ENCODE peak calls at places on chromosomes 4 and X, in ten cellular contexts. One of them, this sample, is unnamed.

GRCh38 chr4:141905751-141906150 is 269.4 kb downstream of the IL15 start:
- ATAC-seq in left lung: no peak
- ATAC-seq in activated CD8-positive, alpha-beta memory T cell treated with anti-CD3 and anti-CD28 coated beads, Interleukin-2, amount 10 ng/mL, durations not matched to agents 7 days and 5 days: no peak
- ATAC-seq in activated CD8-positive, alpha-beta T cell treated with anti-CD3 and anti-CD28 coated beads for 36 hours: no peak
- ATAC-seq in body of pancreas: no peak
- ATAC-seq in sciatic nerve: no peak
- ATAC-seq in PC-3: peak
- ATAC-seq in foreskin keratinocyte: no peak
- ATAC-seq in left colon: no peak
- ATAC-seq in HepG2: no peak
- ATAC-seq in this sample: no peak

GRCh38 chr4:163600731-163601130 is 106.2 kb downstream of the TMA16 start:
- ATAC-seq in activated CD8-positive, alpha-beta memory T cell treated with anti-CD3 and anti-CD28 coated beads, Interleukin-2, amount 10 ng/mL, durations not matched to agents 7 days and 5 days: no peak
- ATAC-seq in left colon: no peak
- ATAC-seq in activated CD8-positive, alpha-beta T cell treated with anti-CD3 and anti-CD28 coated beads for 36 hours: no peak
- ATAC-seq in foreskin keratinocyte: no peak
- ATAC-seq in left lung: no peak
- ATAC-seq in body of pancreas: no peak
- ATAC-seq in sciatic nerve: no peak
- ATAC-seq in PC-3: no peak
- ATAC-seq in HepG2: no peak
- ATAC-seq in this sample: no peak

GRCh38 chrX:106451933-106452332 is 159.8 kb upstream of the RADX start:
- ATAC-seq in body of pancreas: no peak
- ATAC-seq in foreskin keratinocyte: no peak
- ATAC-seq in left lung: no peak
- ATAC-seq in PC-3: no peak
- ATAC-seq in sciatic nerve: no peak
- ATAC-seq in left colon: no peak
- ATAC-seq in activated CD8-positive, alpha-beta memory T cell treated with anti-CD3 and anti-CD28 coated beads, Interleukin-2, amount 10 ng/mL, durations not matched to agents 7 days and 5 days: no peak
- ATAC-seq in HepG2: no peak
- ATAC-seq in activated CD8-positive, alpha-beta T cell treated with anti-CD3 and anti-CD28 coated beads for 36 hours: peak
- ATAC-seq in this sample: peak

GRCh38 chrX:49177873-49178480 is 6.3 kb downstream of the PLP2 start:
- ATAC-seq in left colon: no peak
- ATAC-seq in foreskin keratinocyte: no peak
- ATAC-seq in body of pancreas: no peak
- ATAC-seq in left lung: no peak
- ATAC-seq in activated CD8-positive, alpha-beta memory T cell treated with anti-CD3 and anti-CD28 coated beads, Interleukin-2, amount 10 ng/mL, durations not matched to agents 7 days and 5 days: no peak
- ATAC-seq in sciatic nerve: no peak
- ATAC-seq in activated CD8-positive, alpha-beta T cell treated with anti-CD3 and anti-CD28 coated beads for 36 hours: no peak
- ATAC-seq in HepG2: no peak
- ATAC-seq in PC-3: no peak
- ATAC-seq in this sample: no peak

GRCh38 chr4:92497141-92497540 is 193.4 kb downstream of the GRID2 start:
- ATAC-seq in body of pancreas: no peak
- ATAC-seq in activated CD8-positive, alpha-beta T cell treated with anti-CD3 and anti-CD28 coated beads for 36 hours: no peak
- ATAC-seq in HepG2: no peak
- ATAC-seq in sciatic nerve: no peak
- ATAC-seq in foreskin keratinocyte: no peak
- ATAC-seq in activated CD8-positive, alpha-beta memory T cell treated with anti-CD3 and anti-CD28 coated beads, Interleukin-2, amount 10 ng/mL, durations not matched to agents 7 days and 5 days: no peak
- ATAC-seq in left lung: no peak
- ATAC-seq in left colon: no peak
- ATAC-seq in PC-3: no peak
- ATAC-seq in this sample: no peak

GRCh38 chr4:38832624-38833528 is 23.7 kb downstream of the TLR6 start:
- ATAC-seq in body of pancreas: no peak
- ATAC-seq in foreskin keratinocyte: peak
- ATAC-seq in HepG2: peak
- ATAC-seq in left colon: no peak
- ATAC-seq in sciatic nerve: no peak
- ATAC-seq in PC-3: no peak
- ATAC-seq in activated CD8-positive, alpha-beta T cell treated with anti-CD3 and anti-CD28 coated beads for 36 hours: no peak
- ATAC-seq in activated CD8-positive, alpha-beta memory T cell treated with anti-CD3 and anti-CD28 coated beads, Interleukin-2, amount 10 ng/mL, durations not matched to agents 7 days and 5 days: no peak
- ATAC-seq in left lung: no peak
- ATAC-seq in this sample: no peak

GRCh38 chr4:80043534-80043933 is 29.5 kb downstream of the ANTXR2 start:
- ATAC-seq in activated CD8-positive, alpha-beta memory T cell treated with anti-CD3 and anti-CD28 coated beads, Interleukin-2, amount 10 ng/mL, durations not matched to agents 7 days and 5 days: no peak
- ATAC-seq in PC-3: no peak
- ATAC-seq in left colon: no peak
- ATAC-seq in foreskin keratinocyte: no peak
- ATAC-seq in activated CD8-positive, alpha-beta T cell treated with anti-CD3 and anti-CD28 coated beads for 36 hours: no peak
- ATAC-seq in left lung: no peak
- ATAC-seq in body of pancreas: no peak
- ATAC-seq in HepG2: no peak
- ATAC-seq in sciatic nerve: peak
- ATAC-seq in this sample: no peak

GRCh38 chr4:38003102-38003501 is 42.9 kb downstream of the PTTG2 start:
- ATAC-seq in foreskin keratinocyte: no peak
- ATAC-seq in activated CD8-positive, alpha-beta memory T cell treated with anti-CD3 and anti-CD28 coated beads, Interleukin-2, amount 10 ng/mL, durations not matched to agents 7 days and 5 days: no peak
- ATAC-seq in left colon: no peak
- ATAC-seq in activated CD8-positive, alpha-beta T cell treated with anti-CD3 and anti-CD28 coated beads for 36 hours: peak
- ATAC-seq in sciatic nerve: no peak
- ATAC-seq in PC-3: no peak
- ATAC-seq in HepG2: no peak
- ATAC-seq in body of pancreas: no peak
- ATAC-seq in left lung: no peak
- ATAC-seq in this sample: no peak

GRCh38 chr4:142009751-142010150 is 373.4 kb downstream of the IL15 start:
- ATAC-seq in activated CD8-positive, alpha-beta T cell treated with anti-CD3 and anti-CD28 coated beads for 36 hours: no peak
- ATAC-seq in foreskin keratinocyte: no peak
- ATAC-seq in left colon: no peak
- ATAC-seq in HepG2: no peak
- ATAC-seq in sciatic nerve: no peak
- ATAC-seq in activated CD8-positive, alpha-beta memory T cell treated with anti-CD3 and anti-CD28 coated beads, Interleukin-2, amount 10 ng/mL, durations not matched to agents 7 days and 5 days: no peak
- ATAC-seq in body of pancreas: no peak
- ATAC-seq in left lung: no peak
- ATAC-seq in PC-3: no peak
- ATAC-seq in this sample: no peak

GRCh38 chrX:74383611-74384010 is 37.7 kb upstream of the SLC16A2 start:
- ATAC-seq in body of pancreas: no peak
- ATAC-seq in left colon: peak
- ATAC-seq in sciatic nerve: peak
- ATAC-seq in left lung: peak
- ATAC-seq in PC-3: peak
- ATAC-seq in HepG2: peak
- ATAC-seq in activated CD8-positive, alpha-beta memory T cell treated with anti-CD3 and anti-CD28 coated beads, Interleukin-2, amount 10 ng/mL, durations not matched to agents 7 days and 5 days: peak
- ATAC-seq in foreskin keratinocyte: peak
- ATAC-seq in activated CD8-positive, alpha-beta T cell treated with anti-CD3 and anti-CD28 coated beads for 36 hours: peak
- ATAC-seq in this sample: peak

GRCh38 chr4:157897971-157898370 is 274.9 kb downstream of the GASK1B start:
- ATAC-seq in body of pancreas: no peak
- ATAC-seq in left lung: no peak
- ATAC-seq in activated CD8-positive, alpha-beta memory T cell treated with anti-CD3 and anti-CD28 coated beads, Interleukin-2, amount 10 ng/mL, durations not matched to agents 7 days and 5 days: no peak
- ATAC-seq in foreskin keratinocyte: no peak
- ATAC-seq in left colon: no peak
- ATAC-seq in sciatic nerve: no peak
- ATAC-seq in HepG2: no peak
- ATAC-seq in activated CD8-positive, alpha-beta T cell treated with anti-CD3 and anti-CD28 coated beads for 36 hours: no peak
- ATAC-seq in PC-3: no peak
- ATAC-seq in this sample: no peak

GRCh38 chrX:46572295-46572936 is 1.1 kb upstream of the CHST7 start:
- ATAC-seq in sciatic nerve: no peak
- ATAC-seq in PC-3: no peak
- ATAC-seq in left lung: no peak
- ATAC-seq in body of pancreas: no peak
- ATAC-seq in activated CD8-positive, alpha-beta memory T cell treated with anti-CD3 and anti-CD28 coated beads, Interleukin-2, amount 10 ng/mL, durations not matched to agents 7 days and 5 days: no peak
- ATAC-seq in HepG2: no peak
- ATAC-seq in foreskin keratinocyte: no peak
- ATAC-seq in activated CD8-positive, alpha-beta T cell treated with anti-CD3 and anti-CD28 coated beads for 36 hours: peak
- ATAC-seq in left colon: peak
- ATAC-seq in this sample: peak

GRCh38 chrX:1500701-1501624 is 36.0 kb downstream of the P2RY8 start:
- ATAC-seq in PC-3: no peak
- ATAC-seq in body of pancreas: no peak
- ATAC-seq in left lung: no peak
- ATAC-seq in foreskin keratinocyte: no peak
- ATAC-seq in left colon: no peak
- ATAC-seq in activated CD8-positive, alpha-beta memory T cell treated with anti-CD3 and anti-CD28 coated beads, Interleukin-2, amount 10 ng/mL, durations not matched to agents 7 days and 5 days: peak
- ATAC-seq in activated CD8-positive, alpha-beta T cell treated with anti-CD3 and anti-CD28 coated beads for 36 hours: peak
- ATAC-seq in HepG2: no peak
- ATAC-seq in sciatic nerve: no peak
- ATAC-seq in this sample: peak

GRCh38 chr4:154399259-154399974 is 92.2 kb downstream of the DCHS2 start:
- ATAC-seq in HepG2: peak
- ATAC-seq in foreskin keratinocyte: peak
- ATAC-seq in left lung: peak
- ATAC-seq in body of pancreas: no peak
- ATAC-seq in PC-3: peak
- ATAC-seq in left colon: peak
- ATAC-seq in activated CD8-positive, alpha-beta T cell treated with anti-CD3 and anti-CD28 coated beads for 36 hours: no peak
- ATAC-seq in sciatic nerve: peak
- ATAC-seq in activated CD8-positive, alpha-beta memory T cell treated with anti-CD3 and anti-CD28 coated beads, Interleukin-2, amount 10 ng/mL, durations not matched to agents 7 days and 5 days: no peak
- ATAC-seq in this sample: no peak

GRCh38 chr4:110195561-110196205 is 2.7 kb downstream of the ELOVL6 start:
- ATAC-seq in foreskin keratinocyte: peak
- ATAC-seq in activated CD8-positive, alpha-beta T cell treated with anti-CD3 and anti-CD28 coated beads for 36 hours: peak
- ATAC-seq in HepG2: no peak
- ATAC-seq in PC-3: peak
- ATAC-seq in left colon: no peak
- ATAC-seq in activated CD8-positive, alpha-beta memory T cell treated with anti-CD3 and anti-CD28 coated beads, Interleukin-2, amount 10 ng/mL, durations not matched to agents 7 days and 5 days: peak
- ATAC-seq in body of pancreas: peak
- ATAC-seq in sciatic nerve: no peak
- ATAC-seq in left lung: peak
- ATAC-seq in this sample: peak

GRCh38 chrX:78652971-78653822 is 5.9 kb downstream of the RTL3 start:
- ATAC-seq in activated CD8-positive, alpha-beta T cell treated with anti-CD3 and anti-CD28 coated beads for 36 hours: peak
- ATAC-seq in HepG2: peak
- ATAC-seq in foreskin keratinocyte: peak
- ATAC-seq in activated CD8-positive, alpha-beta memory T cell treated with anti-CD3 and anti-CD28 coated beads, Interleukin-2, amount 10 ng/mL, durations not matched to agents 7 days and 5 days: peak
- ATAC-seq in sciatic nerve: peak
- ATAC-seq in body of pancreas: no peak
- ATAC-seq in PC-3: peak
- ATAC-seq in left lung: peak
- ATAC-seq in left colon: no peak
- ATAC-seq in this sample: peak

GRCh38 chr4:39792529-39792928 is 94.6 kb downstream of the UBE2K start:
- ATAC-seq in sciatic nerve: no peak
- ATAC-seq in body of pancreas: no peak
- ATAC-seq in activated CD8-positive, alpha-beta T cell treated with anti-CD3 and anti-CD28 coated beads for 36 hours: no peak
- ATAC-seq in PC-3: no peak
- ATAC-seq in left lung: no peak
- ATAC-seq in HepG2: no peak
- ATAC-seq in activated CD8-positive, alpha-beta memory T cell treated with anti-CD3 and anti-CD28 coated beads, Interleukin-2, amount 10 ng/mL, durations not matched to agents 7 days and 5 days: no peak
- ATAC-seq in left colon: no peak
- ATAC-seq in foreskin keratinocyte: no peak
- ATAC-seq in this sample: no peak

GRCh38 chr4:39621582-39621981 is 17.1 kb downstream of the SMIM14 start:
- ATAC-seq in body of pancreas: peak
- ATAC-seq in left lung: peak
- ATAC-seq in left colon: peak
- ATAC-seq in activated CD8-positive, alpha-beta T cell treated with anti-CD3 and anti-CD28 coated beads for 36 hours: no peak
- ATAC-seq in sciatic nerve: peak
- ATAC-seq in foreskin keratinocyte: no peak
- ATAC-seq in activated CD8-positive, alpha-beta memory T cell treated with anti-CD3 and anti-CD28 coated beads, Interleukin-2, amount 10 ng/mL, durations not matched to agents 7 days and 5 days: no peak
- ATAC-seq in PC-3: peak
- ATAC-seq in HepG2: peak
- ATAC-seq in this sample: no peak

GRCh38 chrX:9643807-9644206 is 121.8 kb downstream of the GPR143 start:
- ATAC-seq in body of pancreas: no peak
- ATAC-seq in HepG2: no peak
- ATAC-seq in left colon: no peak
- ATAC-seq in PC-3: no peak
- ATAC-seq in activated CD8-positive, alpha-beta T cell treated with anti-CD3 and anti-CD28 coated beads for 36 hours: peak
- ATAC-seq in foreskin keratinocyte: no peak
- ATAC-seq in left lung: no peak
- ATAC-seq in activated CD8-positive, alpha-beta memory T cell treated with anti-CD3 and anti-CD28 coated beads, Interleukin-2, amount 10 ng/mL, durations not matched to agents 7 days and 5 days: no peak
- ATAC-seq in sciatic nerve: no peak
- ATAC-seq in this sample: no peak

GRCh38 chr4:123361195-123361861 is 35.3 kb upstream of the SPRY1 start:
- ATAC-seq in activated CD8-positive, alpha-beta memory T cell treated with anti-CD3 and anti-CD28 coated beads, Interleukin-2, amount 10 ng/mL, durations not matched to agents 7 days and 5 days: no peak
- ATAC-seq in PC-3: peak
- ATAC-seq in sciatic nerve: peak
- ATAC-seq in body of pancreas: peak
- ATAC-seq in foreskin keratinocyte: peak
- ATAC-seq in HepG2: no peak
- ATAC-seq in activated CD8-positive, alpha-beta T cell treated with anti-CD3 and anti-CD28 coated beads for 36 hours: no peak
- ATAC-seq in left colon: no peak
- ATAC-seq in left lung: peak
- ATAC-seq in this sample: no peak

GRCh38 chr4:145956288-145956890 is 17.8 kb upstream of the ZNF827 start:
- ATAC-seq in sciatic nerve: no peak
- ATAC-seq in PC-3: peak
- ATAC-seq in left colon: peak
- ATAC-seq in foreskin keratinocyte: no peak
- ATAC-seq in left lung: peak
- ATAC-seq in activated CD8-positive, alpha-beta memory T cell treated with anti-CD3 and anti-CD28 coated beads, Interleukin-2, amount 10 ng/mL, durations not matched to agents 7 days and 5 days: peak
- ATAC-seq in HepG2: peak
- ATAC-seq in body of pancreas: peak
- ATAC-seq in activated CD8-positive, alpha-beta T cell treated with anti-CD3 and anti-CD28 coated beads for 36 hours: peak
- ATAC-seq in this sample: peak

GRCh38 chr4:31518796-31519250 is 798.7 kb downstream of the PCDH7 start:
- ATAC-seq in sciatic nerve: no peak
- ATAC-seq in PC-3: peak
- ATAC-seq in foreskin keratinocyte: peak
- ATAC-seq in left colon: no peak
- ATAC-seq in activated CD8-positive, alpha-beta T cell treated with anti-CD3 and anti-CD28 coated beads for 36 hours: no peak
- ATAC-seq in activated CD8-positive, alpha-beta memory T cell treated with anti-CD3 and anti-CD28 coated beads, Interleukin-2, amount 10 ng/mL, durations not matched to agents 7 days and 5 days: no peak
- ATAC-seq in HepG2: no peak
- ATAC-seq in body of pancreas: no peak
- ATAC-seq in left lung: peak
- ATAC-seq in this sample: no peak

This sample was measured in activated T-helper 17 cell treated with anti-CD3 and anti-CD28 coated beads, Interleukin-2, amount 50 U/mL, for 72 hours.